ENCODE peak calls at places on chromosome 17, in nine cellular contexts. L is CD4-positive, CD25-positive, alpha-beta regulatory T cell; Q is T-helper 2 cell; T is AG08395; M is AG04449; S is left ventricle myocardium inferior; F is HS-27A; U is T1000; K is GM23248. E is an unnamed sample.

GRCh38 chr17:18038149-18038850 is 668 bp downstream of the ATPAF2 start:
- DNase-seq in L (peak), Q (peak), T (no peak), M (no peak), S (no peak), F (no peak), U (no peak), K (peak), E (no peak)

GRCh38 chr17:40462343-40463121 is 19.3 kb downstream of the IGFBP4 start:
- DNase-seq in L (no peak), Q (no peak), T (no peak), M (no peak), S (no peak), F (no peak), U (no peak), K (no peak), E (no peak)

GRCh38 chr17:3927628-3928010 is 11.4 kb upstream of the P2RX1 start:
- DNase-seq in L (no peak), Q (no peak), T (no peak), M (no peak), S (no peak), F (no peak), U (no peak), K (no peak), E (no peak)

GRCh38 chr17:17102176-17102575 is 59.9 kb downstream of the MPRIP start:
- DNase-seq in L (no peak), Q (no peak), T (no peak), M (no peak), S (no peak), F (no peak), U (no peak), K (no peak), E (no peak)

GRCh38 chr17:19015428-19015827 is 10.9 kb upstream of the FAM83G start:
- DNase-seq in L (no peak), Q (no peak), T (no peak), M (no peak), S (no peak), F (no peak), U (no peak), K (no peak), E (no peak)

GRCh38 chr17:74201250-74201649 is 2.2 kb upstream of the RPL38 start:
- DNase-seq in L (no peak), Q (no peak), T (peak), M (no peak), S (no peak), F (no peak), U (no peak), K (peak), E (no peak)

GRCh38 chr17:31452561-31453110 is 61.2 kb downstream of the RAB11FIP4 start:
- DNase-seq in L (no peak), Q (no peak), T (no peak), M (no peak), S (no peak), F (no peak), U (no peak), K (no peak), E (no peak)

GRCh38 chr17:74325743-74326379 is at the start of gene KIF19:
- DNase-seq in L (peak), Q (peak), T (peak), M (no peak), S (peak), F (no peak), U (no peak), K (peak), E (no peak)

GRCh38 chr17:78892936-78893379 is 10.0 kb downstream of the CEP295NL start:
- DNase-seq in L (no peak), Q (no peak), T (no peak), M (no peak), S (no peak), F (no peak), U (no peak), K (no peak), E (no peak)

GRCh38 chr17:17326275-17326875 is 23.2 kb downstream of the NT5M start:
- DNase-seq in L (no peak), Q (no peak), T (no peak), M (no peak), S (no peak), F (no peak), U (no peak), K (no peak), E (no peak)

GRCh38 chr17:7541074-7541621 is 7.7 kb upstream of the TNFSF12 start:
- DNase-seq in L (no peak), Q (no peak), T (no peak), M (no peak), S (no peak), F (no peak), U (no peak), K (no peak), E (no peak)

GRCh38 chr17:71417142-71417541 is 703.7 kb upstream of the SOX9 start:
- DNase-seq in L (no peak), Q (no peak), T (no peak), M (no peak), S (no peak), F (no peak), U (no peak), K (no peak), E (no peak)

GRCh38 chr17:50956750-50957523 is 90.8 kb upstream of the TOB1 start:
- DNase-seq in L (peak), Q (peak), T (peak), M (no peak), S (peak), F (no peak), U (no peak), K (peak), E (peak)

GRCh38 chr17:42436401-42436800 is 13.3 kb upstream of the CAVIN1 start:
- DNase-seq in L (no peak), Q (no peak), T (peak), M (peak), S (no peak), F (no peak), U (peak), K (peak), E (no peak)

GRCh38 chr17:60353773-60354172 is 38.2 kb downstream of the USP32 start:
- DNase-seq in L (no peak), Q (no peak), T (no peak), M (no peak), S (no peak), F (no peak), U (no peak), K (peak), E (no peak)

GRCh38 chr17:36616391-36617029 is 15.1 kb downstream of the MRM1 start:
- DNase-seq in L (no peak), Q (no peak), T (no peak), M (no peak), S (no peak), F (no peak), U (no peak), K (no peak), E (no peak)

GRCh38 chr17:41680426-41681040 is 8.2 kb upstream of the EIF1 start:
- DNase-seq in L (no peak), Q (no peak), T (no peak), M (no peak), S (no peak), F (no peak), U (no peak), K (no peak), E (no peak)

GRCh38 chr17:19566176-19566575 is 32.5 kb downstream of the SLC47A1 start:
- DNase-seq in L (no peak), Q (no peak), T (no peak), M (no peak), S (no peak), F (no peak), U (no peak), K (no peak), E (no peak)

GRCh38 chr17:40564883-40565744 is at the start of gene CCR7:
- DNase-seq in L (peak), Q (peak), T (no peak), M (no peak), S (no peak), F (no peak), U (no peak), K (no peak), E (peak)

GRCh38 chr17:31856750-31857149 is 2.3 kb downstream of the COPRS start:
- DNase-seq in L (no peak), Q (no peak), T (no peak), M (no peak), S (no peak), F (no peak), U (no peak), K (peak), E (no peak)

GRCh38 chr17:61443475-61443882 is 8.7 kb upstream of the TBX4 start:
- DNase-seq in L (no peak), Q (no peak), T (no peak), M (no peak), S (no peak), F (no peak), U (no peak), K (no peak), E (no peak)

GRCh38 chr17:81034779-81035388 is at the start of gene BAIAP2:
- DNase-seq in L (peak), Q (peak), T (peak), M (no peak), S (peak), F (peak), U (peak), K (peak), E (peak)

GRCh38 chr17:51362818-51363598 is 102.7 kb downstream of the UTP18 start:
- DNase-seq in L (no peak), Q (no peak), T (no peak), M (no peak), S (no peak), F (no peak), U (no peak), K (no peak), E (no peak)

GRCh38 chr17:42608692-42609181 is 437 bp downstream of the RETREG3 start:
- DNase-seq in L (peak), Q (no peak), T (no peak), M (no peak), S (peak), F (no peak), U (no peak), K (peak), E (no peak)

GRCh38 chr17:53313746-53314145 is 509.0 kb upstream of the KIF2B start:
- DNase-seq in L (no peak), Q (no peak), T (no peak), M (no peak), S (no peak), F (peak), U (no peak), K (peak), E (no peak)

GRCh38 chr17:18281815-18282214 is 21.4 kb downstream of the MIEF2 start:
- DNase-seq in L (no peak), Q (no peak), T (no peak), M (no peak), S (no peak), F (no peak), U (no peak), K (no peak), E (no peak)

GRCh38 chr17:8333281-8333680 is 6.4 kb upstream of the ODF4 start:
- DNase-seq in L (no peak), Q (no peak), T (no peak), M (no peak), S (no peak), F (no peak), U (no peak), K (no peak), E (no peak)

GRCh38 chr17:38509008-38509771 is 80.9 kb downstream of the ARHGAP23 start:
- DNase-seq in L (peak), Q (peak), T (peak), M (peak), S (peak), F (no peak), U (no peak), K (peak), E (peak)

GRCh38 chr17:70123193-70123592 is 46.1 kb upstream of the KCNJ2 start:
- DNase-seq in L (no peak), Q (no peak), T (no peak), M (no peak), S (no peak), F (no peak), U (no peak), K (no peak), E (no peak)

GRCh38 chr17:9668532-9668931 is 23.2 kb downstream of the USP43 start:
- DNase-seq in L (no peak), Q (no peak), T (peak), M (no peak), S (no peak), F (no peak), U (no peak), K (peak), E (no peak)

GRCh38 chr17:56779306-56779705 is 54.4 kb downstream of the C17orf67 start:
- DNase-seq in L (no peak), Q (no peak), T (no peak), M (no peak), S (no peak), F (no peak), U (no peak), K (peak), E (no peak)

GRCh38 chr17:81309140-81309858 is 14.2 kb upstream of the SLC38A10 start:
- DNase-seq in L (peak), Q (no peak), T (peak), M (no peak), S (peak), F (no peak), U (peak), K (peak), E (peak)

E was measured in SJSA1.